ENCODE peak calls at places on chromosomes 5 and 9, in six cellular contexts. P, L, D, Z, U and S are unnamed samples.

GRCh38 chr5:57349214-57349613 is 133.4 kb downstream of the ACTBL2 start:
- DNase-seq in L (no peak), D (no peak), Z (no peak), U (no peak), P (no peak), S (no peak)

GRCh38 chr9:130845901-130846381 is 10.9 kb downstream of the ABL1 start:
- DNase-seq in D (no peak), L (no peak), Z (peak), U (no peak), P (peak), S (no peak)

GRCh38 chr5:10745133-10745532 is 15.9 kb downstream of the DAP start:
- DNase-seq in D (no peak), L (no peak), U (no peak), P (peak), Z (peak), S (peak)

GRCh38 chr9:113911850-113912249 is 35.7 kb downstream of the ZNF618 start:
- DNase-seq in Z (no peak), D (no peak), U (no peak), L (peak), P (no peak), S (no peak)

GRCh38 chr5:10115669-10116068 is 134.0 kb downstream of the ATPSCKMT start:
- DNase-seq in D (no peak), Z (no peak), L (no peak), U (no peak), P (no peak), S (no peak)

GRCh38 chr9:105842023-105842644 is 147.8 kb downstream of the TMEM38B start:
- DNase-seq in L (no peak), P (peak), D (peak), U (no peak), Z (peak), S (no peak)

GRCh38 chr5:56075361-56075760 is 80.6 kb upstream of the IL6ST start:
- DNase-seq in P (peak), Z (peak), L (no peak), U (no peak), D (no peak), S (no peak)

GRCh38 chr9:104743377-104743985 is 4.0 kb upstream of the NIPSNAP3A start:
- DNase-seq in P (peak), L (no peak), Z (peak), U (no peak), D (peak), S (peak)

GRCh38 chr5:68433921-68434879 is 218.6 kb downstream of the PIK3R1 start:
- DNase-seq in L (no peak), D (no peak), P (peak), Z (peak), U (peak), S (peak)

GRCh38 chr5:12357596-12357995 is 453.4 kb upstream of the CTNND2 start:
- DNase-seq in U (no peak), Z (no peak), P (no peak), L (no peak), D (no peak), S (no peak)

GRCh38 chr5:12354686-12355085 is 450.4 kb upstream of the CTNND2 start:
- DNase-seq in Z (no peak), D (no peak), P (no peak), U (no peak), L (no peak), S (no peak)

GRCh38 chr5:12360218-12360617 is 456.0 kb upstream of the CTNND2 start:
- DNase-seq in P (no peak), L (no peak), U (no peak), Z (no peak), D (no peak), S (no peak)

GRCh38 chr5:12358371-12359090 is 454.3 kb upstream of the CTNND2 start:
- DNase-seq in L (no peak), Z (no peak), D (no peak), U (no peak), P (no peak), S (no peak)
- H3K4ac ChIP-seq in L (no peak), Z (no peak), D (no peak), U (no peak), P (no peak), S (no peak)

DNA sequence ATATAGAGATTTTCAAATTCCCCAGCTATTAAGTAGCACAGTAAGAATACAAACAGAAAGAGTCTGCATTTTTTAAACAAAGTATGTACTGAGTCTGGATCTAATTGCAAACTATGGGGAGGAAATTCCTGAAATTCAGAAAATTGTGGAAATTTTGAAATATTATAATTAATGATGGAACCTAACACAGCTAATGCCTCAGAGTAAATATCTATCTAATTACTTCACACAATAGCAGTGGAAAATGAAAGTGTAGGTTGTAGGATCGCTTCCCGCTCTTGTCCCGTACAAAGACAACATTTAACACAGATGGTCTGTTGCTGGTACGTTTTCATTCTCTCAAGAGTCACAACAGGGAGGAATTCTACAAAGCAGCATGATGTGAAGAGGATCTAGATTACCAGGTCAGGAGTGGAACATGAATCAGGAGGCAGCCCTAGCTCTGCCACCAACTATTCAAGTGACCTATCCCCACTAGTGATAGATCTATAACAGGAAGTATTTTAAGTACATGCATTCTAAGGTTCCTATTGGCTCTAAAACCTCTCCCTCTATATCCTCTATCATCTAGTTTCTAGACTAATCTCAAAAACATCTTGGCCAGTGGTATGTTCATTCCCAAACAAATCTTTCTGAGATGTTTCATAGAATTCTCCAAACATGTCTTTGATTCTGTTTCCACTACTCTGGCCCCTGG is 58.9 kb upstream of the GRAMD2B start:
- DNase-seq in U (no peak), P (peak), L (no peak), Z (no peak), D (no peak), S (peak)
- H2AFZ ChIP-seq in U (no peak), P (peak), L (no peak), Z (no peak), D (peak), S (no peak)

GRCh38 chr5:116756531-116756930 is 181.9 kb upstream of the SEMA6A start:
- DNase-seq in L (no peak), U (no peak), D (no peak), Z (no peak), P (no peak), S (no peak)

GRCh38 chr5:116763987-116764866 is 189.6 kb upstream of the SEMA6A start:
- DNase-seq in L (no peak), D (no peak), U (no peak), P (no peak), Z (peak), S (peak)

GRCh38 chr5:116764941-116765340 is 190.3 kb upstream of the SEMA6A start:
- DNase-seq in D (no peak), P (no peak), U (no peak), Z (no peak), L (no peak), S (peak)

GRCh38 chr5:116765441-116765840 is 190.8 kb upstream of the SEMA6A start:
- DNase-seq in D (no peak), L (no peak), P (no peak), U (no peak), Z (peak), S (peak)

DNA sequence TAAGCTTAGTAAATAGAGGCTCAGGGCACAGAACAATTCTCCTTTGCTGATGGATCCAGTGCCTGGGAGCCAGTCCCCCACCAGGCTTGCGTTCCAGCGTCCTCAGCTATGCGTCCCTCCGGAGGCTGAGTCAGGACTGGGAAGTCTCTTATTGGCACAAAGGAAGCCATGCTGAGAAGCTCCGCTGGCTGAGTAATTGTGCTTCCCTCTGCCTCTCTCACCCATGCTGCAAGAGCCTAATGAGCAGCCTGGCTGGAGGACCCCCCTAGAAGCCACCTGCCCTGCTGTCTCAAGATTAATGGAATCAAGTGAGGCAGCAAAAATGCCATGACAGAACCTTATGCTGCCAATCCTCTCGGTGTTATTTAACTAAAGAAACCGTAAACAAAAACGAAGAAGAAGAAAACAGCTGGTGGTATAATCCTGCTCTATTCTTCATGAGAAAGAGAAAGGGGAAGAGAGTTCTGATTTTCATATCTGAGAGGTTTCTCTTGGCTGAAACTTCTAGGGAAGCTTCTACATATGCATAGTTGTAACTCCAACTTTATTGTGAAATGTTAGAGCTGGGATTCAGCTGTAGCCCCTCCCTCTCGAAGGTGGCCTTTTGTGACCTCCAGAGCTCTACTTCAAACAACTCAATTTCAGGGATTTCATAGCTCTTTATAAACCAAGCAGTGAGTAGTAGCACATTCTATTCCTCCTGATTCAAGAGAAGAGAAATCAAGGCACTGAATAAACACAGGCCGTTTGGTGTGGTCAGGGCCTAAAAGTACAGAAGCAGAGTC is 185.4 kb upstream of the SEMA6A start:
- DNase-seq in D (peak), U (peak), P (no peak), L (no peak), Z (peak), S (peak)
- H3K4ac ChIP-seq in D (no peak), U (no peak), P (no peak), L (no peak), Z (no peak), S (no peak)

GRCh38 chr5:178246736-178247135 is 14.1 kb upstream of the PHYKPL start:
- DNase-seq in Z (no peak), P (no peak), D (no peak), U (no peak), L (no peak), S (no peak)

GRCh38 chr5:178247481-178248456 is 15.2 kb upstream of the PHYKPL start:
- DNase-seq in Z (no peak), P (no peak), L (no peak), U (no peak), D (no peak), S (no peak)

GRCh38 chr5:178250263-178250662 is 17.7 kb upstream of the PHYKPL start:
- DNase-seq in U (no peak), P (no peak), L (no peak), Z (no peak), D (no peak), S (no peak)

GRCh38 chr5:178248750-178249149 is 16.1 kb upstream of the PHYKPL start:
- DNase-seq in Z (no peak), U (no peak), L (no peak), P (no peak), D (no peak), S (no peak)

DNA sequence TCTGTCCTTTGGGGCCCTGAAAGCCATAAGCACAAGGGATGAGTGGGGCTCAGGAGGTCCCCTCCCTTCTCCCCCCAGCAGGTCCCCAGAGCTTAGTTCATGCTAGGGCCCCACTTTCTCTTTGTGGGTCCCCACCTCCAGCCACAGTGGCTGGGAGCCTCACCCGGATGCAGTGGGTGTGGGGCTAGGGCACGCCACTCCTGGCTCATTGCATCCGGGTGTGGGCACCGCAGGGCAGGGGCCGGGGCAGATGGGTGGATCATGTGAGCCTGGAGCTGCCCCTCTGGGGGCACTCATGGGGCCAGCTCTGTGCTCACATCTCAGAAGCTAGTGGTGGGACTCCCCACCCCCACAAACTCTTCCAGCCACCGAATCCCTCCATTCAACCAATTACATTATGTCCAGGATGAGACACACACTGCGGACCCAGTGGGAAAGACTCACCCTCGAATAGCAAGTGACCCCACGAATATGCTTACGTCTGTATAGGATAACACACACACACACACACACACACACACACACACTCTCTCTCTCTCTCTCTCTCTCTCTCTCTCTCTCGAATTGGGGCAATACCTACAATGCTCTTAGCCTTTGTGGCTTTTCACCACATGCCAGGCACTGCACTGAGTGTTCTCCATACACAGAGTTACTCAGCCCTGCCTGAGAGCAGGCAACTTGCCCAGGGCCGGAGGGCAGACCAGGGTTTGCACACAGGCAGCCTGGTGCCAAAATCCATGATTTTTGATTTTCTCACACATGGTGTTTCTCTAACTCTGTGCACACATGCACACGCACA is 16.8 kb upstream of the PHYKPL start:
- DNase-seq in L (no peak), U (no peak), P (peak), Z (no peak), D (no peak), S (no peak)
- H2AFZ ChIP-seq in L (no peak), U (no peak), P (no peak), Z (no peak), D (no peak), S (no peak)

GRCh38 chr5:141825241-141825671 is 53.0 kb downstream of the PCDH1 start:
- DNase-seq in U (no peak), P (no peak), Z (no peak), D (no peak), L (no peak), S (no peak)

GRCh38 chr5:141822134-141822533 is 56.1 kb downstream of the PCDH1 start:
- DNase-seq in P (peak), D (no peak), Z (no peak), U (no peak), L (no peak), S (no peak)

GRCh38 chr5:141823056-141823455 is 55.2 kb downstream of the PCDH1 start:
- DNase-seq in U (no peak), L (no peak), D (no peak), P (no peak), Z (no peak), S (no peak)

GRCh38 chr5:141824717-141825116 is 53.5 kb downstream of the PCDH1 start:
- DNase-seq in L (no peak), P (no peak), U (no peak), Z (no peak), D (no peak), S (no peak)

GRCh38 chr5:141821430-141821925 is 56.7 kb downstream of the PCDH1 start:
- DNase-seq in Z (peak), P (peak), U (peak), L (no peak), D (no peak), S (no peak)
- H3K4ac ChIP-seq in Z (no peak), P (peak), U (no peak), L (peak), D (no peak), S (no peak)

DNA sequence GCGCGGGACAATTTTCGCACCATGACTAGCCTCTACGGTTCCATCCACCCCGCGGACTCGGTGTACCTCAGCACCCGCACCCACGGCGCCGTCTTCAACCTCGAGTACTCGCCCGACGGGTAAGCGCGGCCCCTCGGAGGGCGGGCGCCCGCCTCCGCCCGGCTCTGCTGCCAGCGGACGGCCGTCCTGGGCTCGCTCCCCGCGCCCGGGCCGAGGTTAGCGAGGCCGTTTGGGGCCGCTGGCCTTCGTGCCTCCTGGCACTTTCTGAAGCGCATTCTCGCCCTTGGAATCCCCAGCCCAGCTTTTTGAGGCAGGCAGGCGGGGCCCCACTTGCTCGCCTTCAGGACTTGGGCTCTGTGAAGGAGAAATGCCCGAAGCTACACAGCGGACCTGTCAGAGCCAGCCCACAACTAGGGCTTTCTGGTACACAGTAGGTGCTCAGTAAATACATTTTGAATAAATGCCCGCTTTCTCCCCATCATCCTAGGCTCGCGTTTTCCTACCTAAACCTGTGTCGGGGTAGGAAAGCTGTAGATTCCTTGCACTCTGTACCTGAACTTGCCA is 772 bp downstream of the DCAF10 start:
- DNase-seq in D (no peak), P (peak), U (peak), L (no peak), Z (peak), S (no peak)
- H2AFZ ChIP-seq in D (peak), P (peak), U (no peak), L (no peak), Z (peak), S (peak)

GRCh38 chr9:87149794-87150193 is 202.5 kb upstream of the GAS1 start:
- DNase-seq in L (no peak), U (no peak), Z (no peak), D (no peak), P (peak), S (no peak)

GRCh38 chr9:87152206-87152605 is 204.9 kb upstream of the GAS1 start:
- DNase-seq in D (no peak), Z (peak), U (no peak), L (no peak), P (no peak), S (no peak)

GRCh38 chr9:87147803-87148202 is 200.5 kb upstream of the GAS1 start:
- DNase-seq in L (no peak), D (no peak), P (no peak), U (no peak), Z (no peak), S (no peak)

DNA sequence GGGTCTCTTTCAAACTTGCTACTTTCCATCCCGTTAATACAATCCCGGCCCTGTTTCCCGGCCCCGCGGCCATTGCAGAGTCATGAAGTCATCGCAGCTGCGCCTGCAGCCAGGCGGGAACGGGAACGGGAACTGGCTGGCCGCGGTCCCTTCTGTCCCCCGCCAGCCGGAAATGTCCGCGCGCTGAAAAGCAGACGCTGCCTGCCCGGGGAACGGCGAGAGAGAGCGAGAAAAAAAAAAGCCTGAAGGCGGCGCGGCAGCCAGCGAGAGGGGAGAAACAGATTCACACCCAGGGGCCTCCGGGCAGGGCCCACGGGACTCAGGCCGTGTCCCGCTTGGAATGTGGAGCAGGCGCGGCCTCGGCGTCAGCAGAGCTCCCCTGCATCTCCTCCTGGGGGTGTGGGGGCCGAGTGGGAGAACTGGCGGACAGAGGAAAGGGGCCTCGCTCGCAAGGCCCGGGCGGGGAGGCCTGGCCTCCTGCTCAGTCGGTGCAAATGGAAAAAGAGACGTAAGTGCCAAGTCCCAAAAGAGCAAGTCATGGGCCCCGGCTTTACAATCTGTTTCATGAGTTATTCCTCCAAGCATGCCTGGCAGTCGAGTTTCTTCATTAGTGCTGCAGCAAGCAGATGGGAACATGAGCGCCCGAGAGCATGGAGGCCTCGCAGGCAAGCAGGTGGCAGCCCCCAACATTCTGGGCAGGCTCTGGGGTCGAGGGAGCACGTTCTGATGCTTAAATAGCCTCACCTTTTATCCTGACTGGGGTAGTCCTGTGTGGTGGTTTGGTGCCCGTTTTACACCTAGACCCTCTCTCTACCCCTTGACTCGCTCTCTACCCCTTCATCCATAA is 201.3 kb upstream of the GAS1 start:
- DNase-seq in P (peak), U (peak), L (peak), D (peak), Z (peak), S (peak)
- H3K4ac ChIP-seq in P (peak), U (peak), L (no peak), D (no peak), Z (peak), S (peak)